ENCODE peak calls at places on chromosome 4, in seven cellular contexts. W, P, E, B, H, U and N are unnamed samples.

GRCh38 chr4:82346126-82346525 is 27.7 kb downstream of the HNRNPD start:
- ATAC-seq in B (no peak), P (no peak), E (no peak), U (peak), H (peak), W (no peak), N (no peak)

GRCh38 chr4:107709916-107710315 is 10.1 kb downstream of the PAPSS1 start:
- ATAC-seq in P (peak), B (peak), E (no peak), W (no peak), H (no peak), U (no peak), N (no peak)

GRCh38 chr4:128615197-128615596 is 194.3 kb upstream of the JADE1 start:
- ATAC-seq in B (no peak), W (no peak), P (no peak), U (no peak), E (no peak), H (no peak), N (no peak)

GRCh38 chr4:153553155-153553819 is 87.1 kb downstream of the TMEM131L start:
- ATAC-seq in U (no peak), E (no peak), W (no peak), B (no peak), H (no peak), P (no peak), N (no peak)

GRCh38 chr4:186144596-186145569 is 40.4 kb downstream of the FAM149A start:
- ATAC-seq in B (no peak), W (peak), H (peak), U (peak), P (peak), E (peak), N (peak)

GRCh38 chr4:112109455-112110425 is 35.5 kb upstream of the FAM241A start:
- ATAC-seq in U (peak), B (peak), W (no peak), H (no peak), P (no peak), E (no peak), N (peak)

GRCh38 chr4:60744767-60745166 is 455.4 kb upstream of the ADGRL3 start:
- ATAC-seq in H (no peak), B (no peak), E (no peak), W (no peak), U (no peak), P (no peak), N (no peak)

GRCh38 chr4:148857234-148857972 is 415.2 kb upstream of the NR3C2 start:
- ATAC-seq in B (no peak), E (no peak), H (no peak), U (no peak), P (no peak), W (no peak), N (no peak)

GRCh38 chr4:111775908-111776307 is 369.3 kb upstream of the FAM241A start:
- ATAC-seq in P (no peak), H (no peak), W (no peak), E (no peak), B (no peak), U (no peak), N (no peak)

GRCh38 chr4:164531336-164531735 is 222.6 kb upstream of the SMIM31 start:
- ATAC-seq in E (no peak), U (no peak), H (no peak), B (no peak), W (no peak), P (no peak), N (no peak)

GRCh38 chr4:123986268-123986798 is 589.7 kb downstream of the SPRY1 start:
- ATAC-seq in W (no peak), H (no peak), U (no peak), E (peak), B (no peak), P (no peak), N (peak)

GRCh38 chr4:108396900-108397299 is 223.5 kb upstream of the RPL34 start:
- ATAC-seq in B (no peak), E (no peak), P (no peak), H (no peak), W (no peak), U (no peak), N (no peak)

GRCh38 chr4:5398056-5398455 is 310.3 kb downstream of the EVC2 start:
- ATAC-seq in H (no peak), E (no peak), P (no peak), U (no peak), W (no peak), B (no peak), N (no peak)

GRCh38 chr4:159358226-159358625 is 255.3 kb downstream of the RAPGEF2 start:
- ATAC-seq in P (no peak), E (no peak), W (no peak), U (no peak), H (no peak), B (no peak), N (peak)

GRCh38 chr4:158010346-158010745 is 162.5 kb downstream of the GASK1B start:
- ATAC-seq in W (no peak), H (no peak), E (no peak), P (no peak), B (no peak), U (no peak), N (no peak)

GRCh38 chr4:138927065-138927464 is 88.5 kb upstream of the NOCT start:
- ATAC-seq in W (no peak), H (no peak), B (no peak), P (peak), E (no peak), U (no peak), N (no peak)

GRCh38 chr4:183441276-183441675 is 3.2 kb upstream of the CDKN2AIP start:
- ATAC-seq in W (no peak), U (no peak), B (no peak), P (no peak), E (no peak), H (no peak), N (no peak)
- TF ChIP-seq POLR2AphosphoS5 in W (no peak), U (no peak), B (no peak), P (no peak), E (no peak), H (no peak), N (no peak)

GRCh38 chr4:67685532-67685859 is 15.5 kb downstream of the UBA6 start:
- ATAC-seq in B (no peak), E (no peak), P (no peak), H (no peak), U (no peak), W (no peak), N (no peak)

GRCh38 chr4:67682266-67682665 is 18.7 kb downstream of the UBA6 start:
- ATAC-seq in E (no peak), B (no peak), P (no peak), W (no peak), H (no peak), U (no peak), N (no peak)

GRCh38 chr4:67687639-67688038 is 13.3 kb downstream of the UBA6 start:
- ATAC-seq in B (no peak), W (no peak), P (no peak), U (no peak), H (no peak), E (no peak), N (no peak)

GRCh38 chr4:67680568-67681222 is 20.3 kb downstream of the UBA6 start:
- ATAC-seq in B (no peak), E (no peak), U (no peak), P (peak), W (no peak), H (peak), N (no peak)

DNA sequence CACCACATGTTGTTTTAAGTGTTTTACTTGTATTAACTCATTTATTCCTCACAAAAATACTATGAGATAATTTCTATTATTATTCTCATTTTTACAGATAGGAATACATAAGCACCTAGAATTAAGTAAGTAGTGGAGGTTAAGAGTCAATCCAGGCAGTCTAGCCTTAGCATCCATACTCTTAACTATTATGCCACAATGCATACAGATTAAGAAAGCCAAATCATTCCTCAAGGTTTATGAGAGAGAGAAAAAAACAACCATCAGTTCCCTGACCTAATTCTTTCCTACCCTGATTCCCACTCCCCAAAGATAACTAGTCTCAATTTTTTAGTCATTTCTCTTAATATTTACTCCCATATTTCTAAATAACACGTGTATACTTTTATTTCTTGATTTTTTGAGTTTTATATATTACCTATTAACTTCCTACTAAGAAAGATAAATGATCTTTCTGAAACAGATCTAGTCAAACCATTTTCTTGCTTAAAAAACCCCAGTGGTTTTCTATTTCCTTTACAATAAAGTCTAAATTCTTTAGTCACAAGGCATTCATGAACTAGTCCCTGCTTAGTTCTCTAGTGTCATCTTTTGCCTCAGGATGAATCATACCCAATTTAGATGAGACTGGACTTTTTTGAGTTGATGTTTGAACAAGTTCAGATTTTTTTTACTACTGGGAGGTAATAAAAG is 16.0 kb downstream of the UBA6 start:
- ATAC-seq in U (no peak), P (no peak), B (peak), E (no peak), W (no peak), H (no peak), N (no peak)
- TF ChIP-seq POLR2AphosphoS5 in U (no peak), P (no peak), B (no peak), E (no peak), W (no peak), H (no peak), N (no peak)

GRCh38 chr4:8228319-8229250 is 29.5 kb downstream of the SH3TC1 start:
- ATAC-seq in P (peak), H (no peak), W (peak), U (peak), E (peak), B (peak), N (peak)
- TF ChIP-seq POLR2AphosphoS5 in P (no peak), H (no peak), W (no peak), U (no peak), E (peak), B (no peak), N (no peak)

GRCh38 chr4:20248155-20248558 is 3.5 kb upstream of the SLIT2 start:
- ATAC-seq in H (no peak), U (peak), E (no peak), W (no peak), B (peak), P (peak), N (peak)
- TF ChIP-seq POLR2AphosphoS5 in H (no peak), U (no peak), E (no peak), W (no peak), B (no peak), P (no peak), N (no peak)

GRCh38 chr4:24778427-24779225 is 16.7 kb upstream of the SOD3 start:
- ATAC-seq in W (no peak), U (no peak), B (no peak), H (no peak), P (no peak), E (no peak), N (peak)
- TF ChIP-seq POLR2AphosphoS5 in W (no peak), U (no peak), B (no peak), H (no peak), P (no peak), E (peak), N (peak)

DNA sequence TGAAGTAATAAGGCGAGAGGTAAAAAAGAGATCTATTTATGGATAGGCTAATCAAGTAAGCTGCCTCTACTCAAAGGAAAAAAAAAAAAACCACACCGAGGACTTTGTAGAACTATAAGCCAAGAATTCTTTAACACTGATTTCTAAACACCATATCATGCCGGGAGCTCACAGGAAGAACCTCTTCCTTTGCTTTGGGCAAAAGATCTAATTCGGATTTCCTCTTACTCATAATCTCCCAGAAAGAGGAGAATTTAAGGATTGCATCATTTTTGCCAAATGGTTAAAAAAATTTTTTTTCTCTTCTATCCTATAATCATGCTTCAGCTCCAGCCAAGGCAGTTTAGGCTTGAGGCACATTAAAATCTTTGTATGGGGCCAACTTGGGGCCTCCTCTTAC is 95.5 kb downstream of the ZNF827 start:
- ATAC-seq in E (no peak), B (no peak), H (no peak), W (no peak), P (no peak), U (no peak), N (no peak)
- TF ChIP-seq POLR2AphosphoS5 in E (no peak), B (no peak), H (no peak), W (no peak), P (no peak), U (no peak), N (no peak)

GRCh38 chr4:54094449-54094848 is 5.5 kb upstream of the GSX2 start:
- ATAC-seq in W (no peak), B (no peak), P (no peak), H (no peak), E (no peak), U (no peak), N (no peak)
- TF ChIP-seq POLR2AphosphoS5 in W (no peak), B (no peak), P (no peak), H (no peak), E (no peak), U (no peak), N (no peak)

GRCh38 chr4:37864786-37865185 is 26.1 kb upstream of the TBC1D1 start:
- ATAC-seq in U (no peak), P (no peak), H (no peak), B (no peak), E (no peak), W (no peak), N (no peak)
- TF ChIP-seq POLR2AphosphoS5 in U (no peak), P (no peak), H (no peak), B (no peak), E (no peak), W (no peak), N (no peak)

GRCh38 chr4:120865985-120866384 is 56.5 kb downstream of the PRDM5 start:
- ATAC-seq in E (no peak), U (no peak), B (no peak), H (no peak), W (no peak), P (no peak), N (no peak)
- TF ChIP-seq POLR2AphosphoS5 in E (no peak), U (no peak), B (no peak), H (no peak), W (no peak), P (no peak), N (no peak)

GRCh38 chr4:40592034-40592433 is 37.6 kb downstream of the RBM47 start:
- ATAC-seq in P (no peak), B (no peak), H (peak), E (no peak), W (no peak), U (no peak), N (no peak)
- TF ChIP-seq POLR2AphosphoS5 in P (no peak), B (no peak), H (no peak), E (no peak), W (no peak), U (no peak), N (no peak)